ENCODE peak calls at places on chromosomes 4 and X, in ten cellular contexts. One of them, this sample, is unnamed.

GRCh38 chr4:99205104-99205979 is 13.7 kb downstream of the ADH6 start:
- DNase-seq in sigmoid colon: no peak
- DNase-seq in RWPE2: no peak
- DNase-seq in tibial artery: peak; percentile 79
- DNase-seq in CD8-positive, alpha-beta T cell: no peak
- DNase-seq in left ventricle myocardium inferior: no peak
- DNase-seq in fibroblast of lung: no peak
- DNase-seq in psoas muscle: no peak
- DNase-seq in adrenal gland: no peak
- DNase-seq in upper lobe of right lung: no peak
- DNase-seq in this sample: no peak

GRCh38 chr4:43089730-43090129 is 197.2 kb downstream of the GRXCR1 start:
- DNase-seq in sigmoid colon: no peak
- DNase-seq in RWPE2: peak; percentile 55
- DNase-seq in tibial artery: peak; percentile 74
- DNase-seq in CD8-positive, alpha-beta T cell: no peak
- DNase-seq in left ventricle myocardium inferior: no peak
- DNase-seq in fibroblast of lung: peak; percentile 86
- DNase-seq in psoas muscle: no peak
- DNase-seq in adrenal gland: no peak
- DNase-seq in upper lobe of right lung: no peak
- DNase-seq in this sample: no peak

GRCh38 chr4:52425751-52426326 is 233.3 kb downstream of the USP46 start:
- DNase-seq in sigmoid colon: no peak
- DNase-seq in RWPE2: no peak
- DNase-seq in tibial artery: no peak
- DNase-seq in CD8-positive, alpha-beta T cell: no peak
- DNase-seq in left ventricle myocardium inferior: no peak
- DNase-seq in fibroblast of lung: no peak
- DNase-seq in psoas muscle: no peak
- DNase-seq in adrenal gland: no peak
- DNase-seq in upper lobe of right lung: no peak
- DNase-seq in this sample: no peak

GRCh38 chr4:182245541-182246245 is 2.5 kb downstream of the TENM3 start:
- DNase-seq in sigmoid colon: no peak
- DNase-seq in RWPE2: no peak
- DNase-seq in tibial artery: no peak
- DNase-seq in CD8-positive, alpha-beta T cell: no peak
- DNase-seq in left ventricle myocardium inferior: no peak
- DNase-seq in fibroblast of lung: peak; percentile 40
- DNase-seq in psoas muscle: no peak
- DNase-seq in adrenal gland: no peak
- DNase-seq in upper lobe of right lung: no peak
- DNase-seq in this sample: no peak

GRCh38 chrX:31366076-31366475 is 294.2 kb upstream of the FTHL17 start:
- DNase-seq in sigmoid colon: no peak
- DNase-seq in RWPE2: no peak
- DNase-seq in tibial artery: no peak
- DNase-seq in CD8-positive, alpha-beta T cell: no peak
- DNase-seq in left ventricle myocardium inferior: no peak
- DNase-seq in fibroblast of lung: peak; percentile 47
- DNase-seq in psoas muscle: no peak
- DNase-seq in adrenal gland: no peak
- DNase-seq in upper lobe of right lung: no peak
- DNase-seq in this sample: no peak

GRCh38 chrX:9267415-9267814 is 197.4 kb upstream of the TBL1X start:
- DNase-seq in sigmoid colon: no peak
- DNase-seq in RWPE2: no peak
- DNase-seq in tibial artery: no peak
- DNase-seq in CD8-positive, alpha-beta T cell: no peak
- DNase-seq in left ventricle myocardium inferior: no peak
- DNase-seq in fibroblast of lung: no peak
- DNase-seq in psoas muscle: no peak
- DNase-seq in adrenal gland: peak; percentile 3
- DNase-seq in upper lobe of right lung: no peak
- DNase-seq in this sample: no peak

GRCh38 chr4:118823471-118823870 is 12.5 kb downstream of the SEC24D start:
- DNase-seq in sigmoid colon: no peak
- DNase-seq in RWPE2: no peak
- DNase-seq in tibial artery: no peak
- DNase-seq in CD8-positive, alpha-beta T cell: no peak
- DNase-seq in left ventricle myocardium inferior: no peak
- DNase-seq in fibroblast of lung: no peak
- DNase-seq in psoas muscle: no peak
- DNase-seq in adrenal gland: no peak
- DNase-seq in upper lobe of right lung: no peak
- DNase-seq in this sample: no peak

GRCh38 chr4:150708004-150708403 is 126.1 kb downstream of the MAB21L2 start:
- DNase-seq in sigmoid colon: no peak
- DNase-seq in RWPE2: no peak
- DNase-seq in tibial artery: no peak
- DNase-seq in CD8-positive, alpha-beta T cell: no peak
- DNase-seq in left ventricle myocardium inferior: no peak
- DNase-seq in fibroblast of lung: no peak
- DNase-seq in psoas muscle: no peak
- DNase-seq in adrenal gland: no peak
- DNase-seq in upper lobe of right lung: no peak
- DNase-seq in this sample: no peak

GRCh38 chr4:102543030-102543505 is 41.9 kb downstream of the NFKB1 start:
- DNase-seq in sigmoid colon: no peak
- DNase-seq in RWPE2: no peak
- DNase-seq in tibial artery: no peak
- DNase-seq in CD8-positive, alpha-beta T cell: no peak
- DNase-seq in left ventricle myocardium inferior: no peak
- DNase-seq in fibroblast of lung: no peak
- DNase-seq in psoas muscle: no peak
- DNase-seq in adrenal gland: no peak
- DNase-seq in upper lobe of right lung: no peak
- DNase-seq in this sample: no peak

GRCh38 chrX:12979011-12979629 is 4.2 kb downstream of the TMSB4X start:
- DNase-seq in sigmoid colon: no peak
- DNase-seq in RWPE2: no peak
- DNase-seq in tibial artery: no peak
- DNase-seq in CD8-positive, alpha-beta T cell: no peak
- DNase-seq in left ventricle myocardium inferior: no peak
- DNase-seq in fibroblast of lung: no peak
- DNase-seq in psoas muscle: no peak
- DNase-seq in adrenal gland: no peak
- DNase-seq in upper lobe of right lung: no peak
- DNase-seq in this sample: no peak

GRCh38 chrX:87516716-87517115 is 886 bp upstream of the KLHL4 start:
- DNase-seq in sigmoid colon: no peak
- DNase-seq in RWPE2: no peak
- DNase-seq in tibial artery: no peak
- DNase-seq in CD8-positive, alpha-beta T cell: no peak
- DNase-seq in left ventricle myocardium inferior: no peak
- DNase-seq in fibroblast of lung: peak; percentile 93
- DNase-seq in psoas muscle: no peak
- DNase-seq in adrenal gland: peak; percentile 4
- DNase-seq in upper lobe of right lung: no peak
- DNase-seq in this sample: no peak

GRCh38 chrX:102765217-102765616 is 44.7 kb downstream of the GPRASP3 start:
- DNase-seq in sigmoid colon: peak; percentile 69
- DNase-seq in RWPE2: no peak
- DNase-seq in tibial artery: no peak
- DNase-seq in CD8-positive, alpha-beta T cell: no peak
- DNase-seq in left ventricle myocardium inferior: no peak
- DNase-seq in fibroblast of lung: peak; percentile 76
- DNase-seq in psoas muscle: no peak
- DNase-seq in adrenal gland: peak; percentile 58
- DNase-seq in upper lobe of right lung: no peak
- DNase-seq in this sample: no peak

GRCh38 chrX:16212436-16212835 is 45.2 kb downstream of the MAGEB17 start:
- DNase-seq in sigmoid colon: no peak
- DNase-seq in RWPE2: no peak
- DNase-seq in tibial artery: no peak
- DNase-seq in CD8-positive, alpha-beta T cell: no peak
- DNase-seq in left ventricle myocardium inferior: no peak
- DNase-seq in fibroblast of lung: no peak
- DNase-seq in psoas muscle: no peak
- DNase-seq in adrenal gland: peak; percentile 21
- DNase-seq in upper lobe of right lung: no peak
- DNase-seq in this sample: no peak

GRCh38 chrX:124217289-124218251 is 114.9 kb upstream of the TEX13D start:
- DNase-seq in sigmoid colon: no peak
- DNase-seq in RWPE2: peak; percentile 35
- DNase-seq in tibial artery: no peak
- DNase-seq in CD8-positive, alpha-beta T cell: peak; percentile 19
- DNase-seq in left ventricle myocardium inferior: no peak
- DNase-seq in fibroblast of lung: peak; percentile 67
- DNase-seq in psoas muscle: no peak
- DNase-seq in adrenal gland: peak; percentile 1
- DNase-seq in upper lobe of right lung: no peak
- DNase-seq in this sample: peak; percentile 20
- H3K4me3 ChIP-seq in sigmoid colon: no peak overlapping the region
- H3K4me3 ChIP-seq in RWPE2: no peak overlapping the region
- H3K4me3 ChIP-seq in tibial artery: no peak overlapping the region
- H3K4me3 ChIP-seq in CD8-positive, alpha-beta T cell: peak overlapping the region; percentile 18
- H3K4me3 ChIP-seq in left ventricle myocardium inferior: no peak overlapping the region
- H3K4me3 ChIP-seq in fibroblast of lung: no peak overlapping the region
- H3K4me3 ChIP-seq in psoas muscle: no peak overlapping the region
- H3K4me3 ChIP-seq in adrenal gland: no peak overlapping the region
- H3K4me3 ChIP-seq in upper lobe of right lung: no peak overlapping the region
- H3K4me3 ChIP-seq in this sample: no peak overlapping the region

DNA sequence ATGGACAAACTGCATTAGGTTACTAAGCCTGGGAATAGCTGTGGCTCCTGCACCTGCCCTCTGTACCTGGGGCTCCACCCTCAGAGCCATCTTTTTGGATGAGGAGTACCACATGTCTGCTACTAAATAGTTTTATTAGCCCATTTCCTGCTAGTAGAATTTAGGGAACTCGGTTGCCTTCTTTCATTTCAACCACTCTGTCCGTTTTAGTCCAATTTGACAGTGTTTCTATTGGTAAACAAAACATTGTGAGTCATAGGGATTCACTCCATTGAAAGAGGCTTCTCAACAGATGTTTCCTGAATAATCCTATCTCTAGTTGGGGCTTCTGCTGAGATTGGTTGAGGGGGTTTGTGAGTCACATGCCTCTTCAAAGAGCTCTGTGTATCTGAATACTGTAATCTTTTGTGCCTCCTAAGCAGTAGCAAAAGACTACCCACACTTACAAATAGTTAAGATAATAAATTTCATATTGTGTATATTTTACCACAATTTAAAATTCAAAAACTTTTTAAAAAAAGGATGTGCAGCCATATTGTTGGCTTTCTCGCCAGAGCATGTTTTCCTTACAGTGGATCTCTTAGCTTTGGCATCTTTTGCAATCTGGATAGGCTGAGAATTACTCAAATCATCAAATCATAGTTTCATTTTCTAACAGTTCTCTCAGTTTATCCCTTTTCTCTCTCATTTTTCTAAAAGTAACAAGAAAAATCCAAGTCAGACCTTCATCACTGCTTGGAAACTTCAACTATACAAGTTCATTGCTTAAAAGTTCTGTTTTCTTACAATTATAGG is 9.9 kb downstream of the FAM200B start:
- DNase-seq in sigmoid colon: no peak
- DNase-seq in RWPE2: no peak
- DNase-seq in tibial artery: no peak
- DNase-seq in CD8-positive, alpha-beta T cell: no peak
- DNase-seq in left ventricle myocardium inferior: no peak
- DNase-seq in fibroblast of lung: peak; percentile 75
- DNase-seq in psoas muscle: no peak
- DNase-seq in adrenal gland: no peak
- DNase-seq in upper lobe of right lung: no peak
- DNase-seq in this sample: no peak
- H3K4me3 ChIP-seq in sigmoid colon: no peak overlapping the region
- H3K4me3 ChIP-seq in RWPE2: no peak overlapping the region
- H3K4me3 ChIP-seq in tibial artery: no peak overlapping the region
- H3K4me3 ChIP-seq in CD8-positive, alpha-beta T cell: no peak overlapping the region
- H3K4me3 ChIP-seq in left ventricle myocardium inferior: no peak overlapping the region
- H3K4me3 ChIP-seq in fibroblast of lung: no peak overlapping the region
- H3K4me3 ChIP-seq in psoas muscle: no peak overlapping the region
- H3K4me3 ChIP-seq in adrenal gland: no peak overlapping the region
- H3K4me3 ChIP-seq in upper lobe of right lung: no peak overlapping the region
- H3K4me3 ChIP-seq in this sample: no peak overlapping the region

DNA sequence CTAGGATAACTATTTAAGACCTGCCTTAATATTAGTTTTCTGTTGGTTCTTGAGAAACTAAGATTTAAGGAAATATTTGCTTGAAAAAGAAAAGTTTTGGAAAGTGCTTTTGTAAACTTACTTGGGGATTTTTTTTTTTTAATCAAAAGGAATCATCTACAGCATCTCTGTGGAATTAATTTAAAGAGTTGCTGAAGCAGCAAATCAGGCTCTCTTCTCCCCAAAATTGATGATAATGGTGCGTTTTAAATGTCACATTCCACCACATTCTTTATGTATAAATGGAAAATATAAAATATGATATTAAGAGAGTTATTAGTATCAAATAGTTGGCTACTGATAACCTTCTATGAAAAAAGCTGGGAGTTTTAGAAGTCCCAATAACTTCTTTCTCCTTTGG is 4.2 kb downstream of the KLF3 start:
- DNase-seq in sigmoid colon: no peak
- DNase-seq in RWPE2: no peak
- DNase-seq in tibial artery: no peak
- DNase-seq in CD8-positive, alpha-beta T cell: no peak
- DNase-seq in left ventricle myocardium inferior: no peak
- DNase-seq in fibroblast of lung: no peak
- DNase-seq in psoas muscle: no peak
- DNase-seq in adrenal gland: no peak
- DNase-seq in upper lobe of right lung: no peak
- DNase-seq in this sample: no peak
- H3K4me3 ChIP-seq in sigmoid colon: no peak overlapping the region
- H3K4me3 ChIP-seq in RWPE2: no peak overlapping the region
- H3K4me3 ChIP-seq in tibial artery: no peak overlapping the region
- H3K4me3 ChIP-seq in CD8-positive, alpha-beta T cell: no peak overlapping the region
- H3K4me3 ChIP-seq in left ventricle myocardium inferior: peak overlapping the region; percentile 74
- H3K4me3 ChIP-seq in fibroblast of lung: no peak overlapping the region
- H3K4me3 ChIP-seq in psoas muscle: peak overlapping the region; percentile 93
- H3K4me3 ChIP-seq in adrenal gland: no peak overlapping the region
- H3K4me3 ChIP-seq in upper lobe of right lung: peak overlapping the region; percentile 92
- H3K4me3 ChIP-seq in this sample: no peak overlapping the region

DNA sequence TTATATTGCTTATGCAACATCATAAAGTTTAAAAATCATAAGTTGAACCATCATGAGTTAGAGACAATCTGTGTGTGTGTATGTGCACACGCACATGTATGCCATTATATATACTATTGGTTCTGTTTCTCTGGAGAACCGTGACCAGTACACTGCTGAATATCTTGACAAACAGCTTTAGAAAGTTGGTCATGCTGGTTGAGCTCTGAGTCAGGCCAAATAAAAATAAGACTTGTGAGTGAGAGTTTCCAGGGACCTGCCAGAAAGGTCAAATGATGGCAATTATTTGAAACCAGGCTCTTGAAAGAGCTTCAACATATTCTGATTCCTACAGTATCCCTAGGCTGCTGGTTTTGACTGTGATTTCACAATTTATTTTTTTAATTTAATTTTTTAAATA is 238.7 kb downstream of the PRR32 start:
- DNase-seq in sigmoid colon: no peak
- DNase-seq in RWPE2: no peak
- DNase-seq in tibial artery: no peak
- DNase-seq in CD8-positive, alpha-beta T cell: no peak
- DNase-seq in left ventricle myocardium inferior: no peak
- DNase-seq in fibroblast of lung: no peak
- DNase-seq in psoas muscle: no peak
- DNase-seq in adrenal gland: no peak
- DNase-seq in upper lobe of right lung: no peak
- DNase-seq in this sample: no peak
- H3K4me3 ChIP-seq in sigmoid colon: no peak overlapping the region
- H3K4me3 ChIP-seq in RWPE2: no peak overlapping the region
- H3K4me3 ChIP-seq in tibial artery: no peak overlapping the region
- H3K4me3 ChIP-seq in CD8-positive, alpha-beta T cell: no peak overlapping the region
- H3K4me3 ChIP-seq in left ventricle myocardium inferior: no peak overlapping the region
- H3K4me3 ChIP-seq in fibroblast of lung: no peak overlapping the region
- H3K4me3 ChIP-seq in psoas muscle: no peak overlapping the region
- H3K4me3 ChIP-seq in adrenal gland: no peak overlapping the region
- H3K4me3 ChIP-seq in upper lobe of right lung: no peak overlapping the region
- H3K4me3 ChIP-seq in this sample: no peak overlapping the region

This sample was measured in heart left ventricle.